ENCODE peak calls at places on chromosomes 4 and X, in four cellular contexts. I is activated T-cell treated with anti-CD3 and anti-CD28 coated beads, Interleukin-2, amount 50 U/mL, for 72 hours; L is naive B cell; F is activated naive CD4-positive, alpha-beta T cell treated with anti-CD3 and anti-CD28 coated beads for 36 hours. T is an unnamed sample.

GRCh38 chr4:37424753-37425152 is 180.2 kb downstream of the NWD2 start:
- DNase-seq in I (no peak), L (no peak), F (no peak), T (no peak)

GRCh38 chr4:73193659-73194058 is 64.9 kb downstream of the ANKRD17 start:
- DNase-seq in I (no peak), L (no peak), F (no peak), T (no peak)

GRCh38 chr4:180380733-180381132 is 1862.5 kb upstream of the TENM3 start:
- DNase-seq in I (peak), L (no peak), F (peak), T (no peak)

GRCh38 chr4:56622176-56622575 is 58.9 kb downstream of the HOPX start:
- DNase-seq in I (no peak), L (no peak), F (no peak), T (no peak)

GRCh38 chr4:129623233-129623632 is 527.3 kb downstream of the C4orf33 start:
- DNase-seq in I (no peak), L (no peak), F (no peak), T (no peak)

GRCh38 chr4:70946944-70947343 is 44.8 kb downstream of the MOB1B start:
- DNase-seq in I (no peak), L (no peak), F (no peak), T (no peak)

GRCh38 chr4:177265729-177266128 is 43.9 kb upstream of the NEIL3 start:
- DNase-seq in I (no peak), L (no peak), F (no peak), T (no peak)

GRCh38 chrX:152904151-152905080 is 6.5 kb downstream of the ZNF185 start:
- DNase-seq in I (peak), L (peak), F (peak), T (peak)

T was measured in GM13976.